ENCODE peak calls at places on chromosomes 4 and X, in five cellular contexts. One of them, this sample, is unnamed.

GRCh38 chrX:19867411-19867732 is 20.0 kb downstream of the SH3KBP1 start:
- DNase-seq in neuronal stem cell: no peak
- DNase-seq in hepatocyte: no peak
- DNase-seq in endothelial cell of umbilical vein: no peak
- DNase-seq in mammary epithelial cell: no peak
- DNase-seq in this sample: peak; percentile 48

GRCh38 chr4:76898385-76898692 is 395 bp upstream of the SOWAHB start:
- DNase-seq in neuronal stem cell: no peak
- DNase-seq in hepatocyte: no peak
- DNase-seq in endothelial cell of umbilical vein: no peak
- DNase-seq in mammary epithelial cell: no peak
- DNase-seq in this sample: no peak

GRCh38 chrX:65643046-65643785 is 24.2 kb upstream of the MSN start:
- DNase-seq in neuronal stem cell: no peak
- DNase-seq in hepatocyte: no peak
- DNase-seq in endothelial cell of umbilical vein: peak; percentile 15
- DNase-seq in mammary epithelial cell: peak; percentile 35
- DNase-seq in this sample: peak; percentile 48

GRCh38 chr4:82145850-82146249 is 227.9 kb downstream of the HNRNPD start:
- DNase-seq in neuronal stem cell: no peak
- DNase-seq in hepatocyte: no peak
- DNase-seq in endothelial cell of umbilical vein: no peak
- DNase-seq in mammary epithelial cell: no peak
- DNase-seq in this sample: no peak

GRCh38 chr4:102783006-102783405 is 22.2 kb upstream of the MANBA start:
- DNase-seq in neuronal stem cell: no peak
- DNase-seq in hepatocyte: no peak
- DNase-seq in endothelial cell of umbilical vein: no peak
- DNase-seq in mammary epithelial cell: no peak
- DNase-seq in this sample: no peak

GRCh38 chr4:992297-993110 is 700 bp downstream of the SLC26A1 start:
- DNase-seq in neuronal stem cell: no peak
- DNase-seq in hepatocyte: peak; percentile 92
- DNase-seq in endothelial cell of umbilical vein: peak; percentile 61
- DNase-seq in mammary epithelial cell: no peak
- DNase-seq in this sample: no peak

GRCh38 chrX:31603411-31604120 is 531.7 kb upstream of the FTHL17 start:
- DNase-seq in neuronal stem cell: no peak
- DNase-seq in hepatocyte: no peak
- DNase-seq in endothelial cell of umbilical vein: peak; percentile 19
- DNase-seq in mammary epithelial cell: no peak
- DNase-seq in this sample: peak; percentile 54

GRCh38 chr4:612052-612748 is 13.2 kb upstream of the PDE6B start:
- DNase-seq in neuronal stem cell: no peak
- DNase-seq in hepatocyte: no peak
- DNase-seq in endothelial cell of umbilical vein: no peak
- DNase-seq in mammary epithelial cell: no peak
- DNase-seq in this sample: no peak

GRCh38 chrX:26918633-26919032 is 544.5 kb downstream of the PPP4R3C start:
- DNase-seq in neuronal stem cell: peak; percentile 15
- DNase-seq in hepatocyte: peak; percentile 25
- DNase-seq in endothelial cell of umbilical vein: peak; percentile 31
- DNase-seq in mammary epithelial cell: peak; percentile 9
- DNase-seq in this sample: no peak

GRCh38 chrX:25531096-25531495 is 515.3 kb upstream of the ARX start:
- DNase-seq in neuronal stem cell: no peak
- DNase-seq in hepatocyte: peak; percentile 10
- DNase-seq in endothelial cell of umbilical vein: no peak
- DNase-seq in mammary epithelial cell: no peak
- DNase-seq in this sample: no peak

GRCh38 chr4:29565256-29565655 is 1154.9 kb upstream of the PCDH7 start:
- DNase-seq in neuronal stem cell: no peak
- DNase-seq in hepatocyte: no peak
- DNase-seq in endothelial cell of umbilical vein: no peak
- DNase-seq in mammary epithelial cell: no peak
- DNase-seq in this sample: no peak

GRCh38 chr4:141501931-141502330 is 134.5 kb upstream of the IL15 start:
- DNase-seq in neuronal stem cell: no peak
- DNase-seq in hepatocyte: no peak
- DNase-seq in endothelial cell of umbilical vein: peak; percentile 23
- DNase-seq in mammary epithelial cell: no peak
- DNase-seq in this sample: peak; percentile 26

GRCh38 chr4:117134386-117134785 is 49.0 kb upstream of the TRAM1L1 start:
- DNase-seq in neuronal stem cell: peak; percentile 42
- DNase-seq in hepatocyte: peak; percentile 77
- DNase-seq in endothelial cell of umbilical vein: peak; percentile 43
- DNase-seq in mammary epithelial cell: peak; percentile 71
- DNase-seq in this sample: peak; percentile 85

GRCh38 chr4:5704276-5704675 is 4.1 kb downstream of the EVC2 start:
- DNase-seq in neuronal stem cell: no peak
- DNase-seq in hepatocyte: no peak
- DNase-seq in endothelial cell of umbilical vein: no peak
- DNase-seq in mammary epithelial cell: no peak
- DNase-seq in this sample: no peak

GRCh38 chr4:186190456-186191265 is 706 bp upstream of the CYP4V2 start:
- DNase-seq in neuronal stem cell: no peak
- DNase-seq in hepatocyte: peak; percentile 63
- DNase-seq in endothelial cell of umbilical vein: no peak
- DNase-seq in mammary epithelial cell: no peak
- DNase-seq in this sample: peak; percentile 10

GRCh38 chrX:39808471-39808917 is 289.3 kb downstream of the BCOR start:
- DNase-seq in neuronal stem cell: no peak
- DNase-seq in hepatocyte: peak; percentile 35
- DNase-seq in endothelial cell of umbilical vein: peak; percentile 74
- DNase-seq in mammary epithelial cell: peak; percentile 11
- DNase-seq in this sample: peak; percentile 82

GRCh38 chr4:124953059-124953850 is 240.7 kb upstream of the ANKRD50 start:
- DNase-seq in neuronal stem cell: no peak
- DNase-seq in hepatocyte: no peak
- DNase-seq in endothelial cell of umbilical vein: peak; percentile 49
- DNase-seq in mammary epithelial cell: peak; percentile 73
- DNase-seq in this sample: peak; percentile 86

GRCh38 chr4:85512446-85513205 is 37.7 kb downstream of the ARHGAP24 start:
- DNase-seq in neuronal stem cell: no peak
- DNase-seq in hepatocyte: no peak
- DNase-seq in endothelial cell of umbilical vein: no peak
- DNase-seq in mammary epithelial cell: no peak
- DNase-seq in this sample: no peak

GRCh38 chr4:121964958-121965357 is 13.1 kb upstream of the TRPC3 start:
- DNase-seq in neuronal stem cell: no peak
- DNase-seq in hepatocyte: no peak
- DNase-seq in endothelial cell of umbilical vein: no peak
- DNase-seq in mammary epithelial cell: no peak
- DNase-seq in this sample: no peak

GRCh38 chr4:7189475-7190277 is 2.7 kb upstream of the SORCS2 start:
- DNase-seq in neuronal stem cell: no peak
- DNase-seq in hepatocyte: peak; percentile 37
- DNase-seq in endothelial cell of umbilical vein: no peak
- DNase-seq in mammary epithelial cell: no peak
- DNase-seq in this sample: no peak

GRCh38 chrX:135484636-135485289 is 35.7 kb upstream of the INTS6L start:
- DNase-seq in neuronal stem cell: no peak
- DNase-seq in hepatocyte: peak; percentile 45
- DNase-seq in endothelial cell of umbilical vein: peak; percentile 46
- DNase-seq in mammary epithelial cell: peak; percentile 19
- DNase-seq in this sample: peak; percentile 56

GRCh38 chrX:27598312-27598711 is 8.2 kb downstream of the DCAF8L2 start:
- DNase-seq in neuronal stem cell: peak; percentile 5
- DNase-seq in hepatocyte: peak; percentile 16
- DNase-seq in endothelial cell of umbilical vein: peak; percentile 80
- DNase-seq in mammary epithelial cell: peak; percentile 10
- DNase-seq in this sample: peak; percentile 13

GRCh38 chr4:28226962-28227361 is 1366.3 kb downstream of the STIM2 start:
- DNase-seq in neuronal stem cell: no peak
- DNase-seq in hepatocyte: no peak
- DNase-seq in endothelial cell of umbilical vein: no peak
- DNase-seq in mammary epithelial cell: no peak
- DNase-seq in this sample: no peak

GRCh38 chrX:138191998-138192397 is 519.5 kb downstream of the FGF13 start:
- DNase-seq in neuronal stem cell: peak; percentile 24
- DNase-seq in hepatocyte: peak; percentile 47
- DNase-seq in endothelial cell of umbilical vein: no peak
- DNase-seq in mammary epithelial cell: peak; percentile 5
- DNase-seq in this sample: no peak

GRCh38 chrX:132375941-132376340 is 112.9 kb downstream of the MBNL3 start:
- DNase-seq in neuronal stem cell: no peak
- DNase-seq in hepatocyte: no peak
- DNase-seq in endothelial cell of umbilical vein: peak; percentile 0
- DNase-seq in mammary epithelial cell: no peak
- DNase-seq in this sample: no peak

GRCh38 chrX:121569609-121570008 is 522.2 kb downstream of the GLUD2 start:
- DNase-seq in neuronal stem cell: no peak
- DNase-seq in hepatocyte: no peak
- DNase-seq in endothelial cell of umbilical vein: no peak
- DNase-seq in mammary epithelial cell: no peak
- DNase-seq in this sample: no peak

GRCh38 chr4:8167291-8167690 is 8.7 kb upstream of the ABLIM2 start:
- DNase-seq in neuronal stem cell: no peak
- DNase-seq in hepatocyte: no peak
- DNase-seq in endothelial cell of umbilical vein: no peak
- DNase-seq in mammary epithelial cell: no peak
- DNase-seq in this sample: no peak

GRCh38 chr4:26861434-26862186 is 969 bp downstream of the STIM2 start:
- DNase-seq in neuronal stem cell: peak; percentile 63
- DNase-seq in hepatocyte: peak; percentile 74
- DNase-seq in endothelial cell of umbilical vein: peak; percentile 67
- DNase-seq in mammary epithelial cell: peak; percentile 66
- DNase-seq in this sample: peak; percentile 55

GRCh38 chr4:188021548-188022249 is 26.1 kb downstream of the ZFP42 start:
- DNase-seq in neuronal stem cell: no peak
- DNase-seq in hepatocyte: peak; percentile 62
- DNase-seq in endothelial cell of umbilical vein: no peak
- DNase-seq in mammary epithelial cell: no peak
- DNase-seq in this sample: no peak

GRCh38 chr4:8407756-8408155 is 32.8 kb downstream of the ACOX3 start:
- DNase-seq in neuronal stem cell: no peak
- DNase-seq in hepatocyte: no peak
- DNase-seq in endothelial cell of umbilical vein: no peak
- DNase-seq in mammary epithelial cell: no peak
- DNase-seq in this sample: no peak

GRCh38 chrX:149392896-149393295 is 112.2 kb downstream of the IDS start:
- DNase-seq in neuronal stem cell: no peak
- DNase-seq in hepatocyte: no peak
- DNase-seq in endothelial cell of umbilical vein: no peak
- DNase-seq in mammary epithelial cell: no peak
- DNase-seq in this sample: no peak

GRCh38 chr4:56505269-56506109 is at the start of gene ARL9:
- DNase-seq in neuronal stem cell: peak; percentile 37
- DNase-seq in hepatocyte: peak; percentile 56
- DNase-seq in endothelial cell of umbilical vein: peak; percentile 61
- DNase-seq in mammary epithelial cell: peak; percentile 45
- DNase-seq in this sample: peak; percentile 46

GRCh38 chrX:150364347-150365050 is 1.4 kb downstream of the MAMLD1 start:
- DNase-seq in neuronal stem cell: no peak
- DNase-seq in hepatocyte: peak; percentile 26
- DNase-seq in endothelial cell of umbilical vein: peak; percentile 20
- DNase-seq in mammary epithelial cell: peak; percentile 39
- DNase-seq in this sample: no peak

GRCh38 chr4:140125374-140125773 is 28.6 kb downstream of the MAML3 start:
- DNase-seq in neuronal stem cell: no peak
- DNase-seq in hepatocyte: no peak
- DNase-seq in endothelial cell of umbilical vein: no peak
- DNase-seq in mammary epithelial cell: no peak
- DNase-seq in this sample: no peak

GRCh38 chr4:118835896-118836762 is at the start of gene SEC24D:
- DNase-seq in neuronal stem cell: peak; percentile 85
- DNase-seq in hepatocyte: peak; percentile 95
- DNase-seq in endothelial cell of umbilical vein: peak; percentile 89
- DNase-seq in mammary epithelial cell: peak; percentile 81
- DNase-seq in this sample: peak; percentile 65

GRCh38 chr4:5322321-5322720 is 271.0 kb downstream of the STK32B start:
- DNase-seq in neuronal stem cell: no peak
- DNase-seq in hepatocyte: no peak
- DNase-seq in endothelial cell of umbilical vein: no peak
- DNase-seq in mammary epithelial cell: no peak
- DNase-seq in this sample: no peak

GRCh38 chr4:166078956-166079355 is 205.9 kb downstream of the TLL1 start:
- DNase-seq in neuronal stem cell: no peak
- DNase-seq in hepatocyte: peak; percentile 6
- DNase-seq in endothelial cell of umbilical vein: no peak
- DNase-seq in mammary epithelial cell: peak; percentile 16
- DNase-seq in this sample: no peak

DNA sequence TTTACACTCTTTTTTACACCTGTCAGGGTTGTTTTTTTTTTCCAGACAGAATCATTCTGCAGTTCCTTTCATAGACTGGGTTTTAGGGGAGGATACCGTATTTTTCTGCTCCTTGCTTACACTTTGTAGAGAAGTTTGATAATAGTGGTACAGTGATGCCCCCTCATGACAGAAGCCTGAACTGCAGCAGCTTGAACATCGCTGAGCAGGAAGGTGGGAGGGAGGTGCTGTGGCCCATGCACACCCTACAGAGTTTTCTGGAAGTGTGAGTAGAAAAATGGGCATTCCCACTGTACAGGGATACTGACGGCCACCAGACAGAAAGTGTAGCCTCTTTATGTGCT is 54.5 kb downstream of the RAB40A start:
- DNase-seq in neuronal stem cell: peak; percentile 51
- DNase-seq in hepatocyte: peak; percentile 82
- DNase-seq in endothelial cell of umbilical vein: peak; percentile 84
- DNase-seq in mammary epithelial cell: peak; percentile 66
- DNase-seq in this sample: peak; percentile 32
- H3K4me2 ChIP-seq in neuronal stem cell: no peak overlapping the region
- H3K4me2 ChIP-seq in hepatocyte: peak overlapping the region; percentile 70
- H3K4me2 ChIP-seq in endothelial cell of umbilical vein: peak overlapping the region; percentile 52
- H3K4me2 ChIP-seq in mammary epithelial cell: peak overlapping the region; percentile 64
- H3K4me2 ChIP-seq in this sample: peak overlapping the region; percentile 68

GRCh38 chrX:3653111-3653510 is 60.3 kb downstream of the PRKX start:
- DNase-seq in neuronal stem cell: no peak
- DNase-seq in hepatocyte: no peak
- DNase-seq in endothelial cell of umbilical vein: no peak
- DNase-seq in mammary epithelial cell: no peak
- DNase-seq in this sample: no peak
- H2AFZ ChIP-seq in neuronal stem cell: no peak overlapping the region
- H2AFZ ChIP-seq in hepatocyte: no peak overlapping the region
- H2AFZ ChIP-seq in endothelial cell of umbilical vein: no peak overlapping the region
- H2AFZ ChIP-seq in mammary epithelial cell: no peak overlapping the region
- H2AFZ ChIP-seq in this sample: no peak overlapping the region

DNA sequence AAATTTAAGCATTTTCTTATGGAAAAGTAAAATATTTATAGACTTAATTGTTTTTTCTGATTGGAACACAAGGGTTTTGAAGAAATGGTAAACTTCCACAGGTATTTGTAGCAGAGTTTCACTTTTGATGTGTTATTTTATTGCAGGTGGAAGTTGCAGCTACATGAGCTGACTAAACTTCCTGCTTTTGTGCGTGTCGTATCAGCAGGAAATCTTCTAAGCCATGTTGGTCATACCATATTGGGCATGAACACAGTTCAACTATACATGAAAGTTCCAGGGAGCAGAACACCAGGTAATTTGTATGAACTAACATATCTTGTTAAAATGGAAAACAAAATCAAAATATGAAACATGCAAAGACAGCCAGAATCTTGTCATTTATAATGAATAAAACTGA is 117.4 kb downstream of the DIPK2B start:
- DNase-seq in neuronal stem cell: no peak
- DNase-seq in hepatocyte: no peak
- DNase-seq in endothelial cell of umbilical vein: peak; percentile 65
- DNase-seq in mammary epithelial cell: no peak
- DNase-seq in this sample: no peak
- H3K36me3 ChIP-seq in neuronal stem cell: peaks cover 4% of the 10 kb centered on the region
- H3K36me3 ChIP-seq in hepatocyte: no peaks in the 10 kb centered on the region
- H3K36me3 ChIP-seq in endothelial cell of umbilical vein: no peaks in the 10 kb centered on the region
- H3K36me3 ChIP-seq in mammary epithelial cell: peaks cover 21% of the 10 kb centered on the region
- H3K36me3 ChIP-seq in this sample: peaks cover 4% of the 10 kb centered on the region

GRCh38 chr4:74932832-74933561 is at the start of gene PARM1:
- DNase-seq in neuronal stem cell: peak; percentile 83
- DNase-seq in hepatocyte: peak; percentile 95
- DNase-seq in endothelial cell of umbilical vein: peak; percentile 79
- DNase-seq in mammary epithelial cell: peak; percentile 61
- DNase-seq in this sample: peak; percentile 37
- H3K4me2 ChIP-seq in neuronal stem cell: peak within 1 kb of the TSS; percentile 97
- H3K4me2 ChIP-seq in hepatocyte: peak within 1 kb of the TSS; percentile 87
- H3K4me2 ChIP-seq in endothelial cell of umbilical vein: peak within 1 kb of the TSS; percentile 67
- H3K4me2 ChIP-seq in mammary epithelial cell: peak within 1 kb of the TSS; percentile 95
- H3K4me2 ChIP-seq in this sample: peak within 1 kb of the TSS; percentile 90